ENCODE peak calls at places on chromosomes 12 and 14, in eight cellular contexts. E, V, N, Q, B, Z, J and R are unnamed samples.

GRCh38 chr12:3046441-3047200 is 30.6 kb upstream of the TSPAN9 start:
- DNase-seq in E (no peak), J (peak), N (no peak), V (no peak), Z (no peak), B (no peak), Q (peak), R (no peak)

GRCh38 chr14:105316968-105317498 is 2.5 kb downstream of the PACS2 start:
- DNase-seq in E (no peak), J (peak), Q (no peak), B (no peak), V (no peak), N (peak), Z (no peak), R (no peak)

GRCh38 chr14:96249016-96249415 is 7.0 kb upstream of the BDKRB1 start:
- DNase-seq in V (no peak), B (no peak), E (no peak), Z (no peak), Q (no peak), N (peak), J (peak), R (no peak)

GRCh38 chr12:127531561-127531960 is 735.4 kb upstream of the TMEM132C start:
- DNase-seq in V (no peak), Z (no peak), N (no peak), J (no peak), E (no peak), Q (peak), B (no peak), R (no peak)

GRCh38 chr14:93430319-93430801 is 379 bp upstream of the UNC79 start:
- DNase-seq in Q (peak), B (peak), Z (no peak), J (peak), N (peak), E (peak), V (peak), R (peak)

GRCh38 chr12:115762934-115763333 is 514.6 kb downstream of the MED13L start:
- DNase-seq in B (no peak), E (no peak), Q (no peak), J (no peak), N (no peak), Z (no peak), V (no peak), R (no peak)

GRCh38 chr12:121467638-121468403 is 67.9 kb downstream of the RNF34 start:
- DNase-seq in Z (no peak), N (peak), V (no peak), B (no peak), E (no peak), Q (peak), J (peak), R (no peak)

GRCh38 chr12:94725375-94726168 is 75.2 kb upstream of the TMCC3 start:
- DNase-seq in N (peak), Q (no peak), E (no peak), B (no peak), J (peak), Z (peak), V (peak), R (no peak)

GRCh38 chr12:130049666-130050065 is 112.6 kb upstream of the FZD10 start:
- DNase-seq in N (no peak), E (no peak), B (no peak), Q (no peak), Z (no peak), V (no peak), J (no peak), R (no peak)

GRCh38 chr12:15937902-15938301 is 26.8 kb downstream of the DERA start:
- DNase-seq in E (no peak), N (no peak), V (no peak), Q (no peak), B (no peak), Z (no peak), J (no peak), R (no peak)

GRCh38 chr12:114168061-114168460 is 201.9 kb upstream of the RBM19 start:
- DNase-seq in Q (no peak), E (no peak), N (no peak), V (peak), Z (no peak), B (no peak), J (peak), R (no peak)

GRCh38 chr14:31761325-31761724 is 200.1 kb downstream of the NUBPL start:
- DNase-seq in Q (no peak), N (no peak), E (no peak), J (no peak), V (no peak), Z (no peak), B (no peak), R (no peak)

GRCh38 chr14:38431156-38431555 is 175.3 kb upstream of the CLEC14A start:
- DNase-seq in Z (no peak), E (no peak), B (no peak), N (no peak), Q (no peak), V (no peak), J (no peak), R (no peak)

GRCh38 chr14:74048291-74048690 is 29.1 kb downstream of the BBOF1 start:
- DNase-seq in J (peak), V (no peak), E (no peak), N (no peak), B (peak), Z (no peak), Q (peak), R (peak)

GRCh38 chr14:86481105-86481504 is 951.2 kb downstream of the FLRT2 start:
- DNase-seq in Q (no peak), V (no peak), Z (no peak), J (no peak), N (peak), E (no peak), B (no peak), R (no peak)

GRCh38 chr12:56988207-56988739 is 18.1 kb downstream of the ZBTB39 start:
- DNase-seq in Z (no peak), E (no peak), N (no peak), B (no peak), V (no peak), J (no peak), Q (peak), R (no peak)

GRCh38 chr12:62434504-62435336 is 31.9 kb upstream of the MON2 start:
- DNase-seq in Z (peak), N (no peak), Q (peak), V (no peak), B (no peak), E (no peak), J (peak), R (no peak)

GRCh38 chr12:93323625-93324165 is 54.0 kb upstream of the NUDT4 start:
- DNase-seq in E (no peak), N (no peak), Q (no peak), B (no peak), V (no peak), Z (no peak), J (peak), R (no peak)

GRCh38 chr14:77276295-77276935 is 5.4 kb upstream of the NGB start:
- DNase-seq in B (no peak), Z (no peak), N (no peak), Q (no peak), E (no peak), J (no peak), V (no peak), R (no peak)

GRCh38 chr12:112810235-112810917 is 18.8 kb downstream of the RPH3A start:
- DNase-seq in B (no peak), E (no peak), N (no peak), Z (no peak), J (no peak), Q (peak), V (no peak), R (no peak)

GRCh38 chr12:32395031-32395430 is 4.3 kb upstream of the FGD4 start:
- DNase-seq in V (no peak), B (no peak), Q (no peak), N (no peak), J (no peak), E (no peak), Z (no peak), R (no peak)

GRCh38 chr12:80702889-80703605 is 4.4 kb upstream of the MYF6 start:
- DNase-seq in Z (no peak), J (peak), N (peak), E (no peak), B (no peak), Q (peak), V (no peak), R (no peak)

GRCh38 chr12:113263431-113263963 is 42.2 kb downstream of the TPCN1 start:
- DNase-seq in E (no peak), B (no peak), Z (no peak), J (no peak), Q (peak), N (no peak), V (no peak), R (no peak)

GRCh38 chr12:121232163-121232562 is 22.2 kb downstream of the P2RX4 start:
- DNase-seq in B (no peak), J (no peak), Z (no peak), V (no peak), N (no peak), Q (peak), E (no peak), R (no peak)

GRCh38 chr14:95299271-95299670 is 20.4 kb downstream of the CLMN start:
- DNase-seq in V (peak), J (no peak), Q (no peak), E (no peak), Z (no peak), N (no peak), B (no peak), R (no peak)

GRCh38 chr12:54005853-54006699 is 2.7 kb upstream of the HOXC8 start:
- DNase-seq in Q (peak), Z (peak), V (peak), E (peak), J (peak), N (peak), B (peak), R (no peak)

GRCh38 chr14:64841121-64841611 is 38.5 kb downstream of the SPTB start:
- DNase-seq in E (peak), N (peak), Z (no peak), Q (peak), J (peak), V (no peak), B (peak), R (peak)

GRCh38 chr14:37591311-37591940 is 3.6 kb downstream of the FOXA1 start:
- DNase-seq in Z (no peak), V (no peak), N (no peak), Q (peak), E (peak), J (no peak), B (no peak), R (no peak)

GRCh38 chr12:71605034-71605433 is 58.6 kb downstream of the ZFC3H1 start:
- DNase-seq in E (no peak), J (no peak), Z (no peak), Q (no peak), V (no peak), N (no peak), B (no peak), R (no peak)

GRCh38 chr12:92324849-92325500 is 179.3 kb upstream of the BTG1 start:
- DNase-seq in B (no peak), V (no peak), J (no peak), Z (no peak), E (no peak), N (no peak), Q (no peak), R (no peak)